ENCODE peak calls at places on chromosomes 3 and 15, in four cellular contexts. B is GM23248; S is epithelial cell of esophagus; Q is CD8-positive, alpha-beta memory T cell. C is an unnamed sample.

GRCh38 chr3:113132571-113132996 is 78.8 kb upstream of the BOC start:
- DNase-seq in B (peak), S (no peak), Q (no peak), C (peak)

GRCh38 chr3:179563298-179563934 is 690 bp downstream of the ACTL6A start:
- DNase-seq in S (peak), Q (peak), B (peak), C (peak)

GRCh38 chr3:78204977-78205376 is 1165.1 kb downstream of the ROBO2 start:
- DNase-seq in Q (no peak), B (peak), S (peak), C (peak)

GRCh38 chr15:62903437-62903836 is 139.1 kb upstream of the TPM1 start:
- DNase-seq in B (no peak), S (no peak), Q (no peak), C (no peak)

GRCh38 chr15:61101543-61101942 is 127.6 kb downstream of the RORA start:
- DNase-seq in Q (no peak), S (no peak), B (no peak), C (no peak)

GRCh38 chr15:48766196-48766595 is 44.7 kb downstream of the CEP152 start:
- DNase-seq in Q (no peak), S (peak), B (peak), C (no peak)

GRCh38 chr15:64004582-64004981 is 41.7 kb downstream of the DAPK2 start:
- DNase-seq in B (peak), Q (no peak), S (peak), C (no peak)

GRCh38 chr15:70047386-70048195 is 50.1 kb downstream of the TLE3 start:
- DNase-seq in B (peak), S (no peak), Q (no peak), C (no peak)

GRCh38 chr3:156617145-156617544 is 57.2 kb upstream of the TIPARP start:
- DNase-seq in Q (no peak), S (peak), B (peak), C (no peak)

GRCh38 chr3:86481031-86481430 is 509.9 kb downstream of the VGLL3 start:
- DNase-seq in Q (no peak), B (no peak), S (peak), C (no peak)

GRCh38 chr15:71114887-71115566 is at the start of gene THSD4:
- DNase-seq in S (peak), B (peak), Q (peak), C (no peak)

GRCh38 chr3:74599564-74599963 is 14.9 kb downstream of the CNTN3 start:
- DNase-seq in S (peak), Q (no peak), B (peak), C (peak)

GRCh38 chr3:27594096-27594690 is 110.0 kb upstream of the SLC4A7 start:
- DNase-seq in Q (no peak), B (peak), S (peak), C (no peak)

GRCh38 chr3:184846500-184846899 is 34.5 kb downstream of the VPS8 start:
- DNase-seq in B (no peak), S (no peak), Q (no peak), C (no peak)

GRCh38 chr3:50263443-50264388 is 5.2 kb upstream of the SEMA3B start:
- DNase-seq in B (peak), Q (no peak), S (no peak), C (no peak)

GRCh38 chr3:116930786-116931185 is 221.2 kb downstream of the TUSC7 start:
- DNase-seq in B (peak), S (peak), Q (no peak), C (no peak)

GRCh38 chr3:12182687-12183441 is 24.2 kb upstream of the TIMP4 start:
- DNase-seq in S (no peak), B (no peak), Q (no peak), C (no peak)

GRCh38 chr3:190076138-190076537 is 44.6 kb downstream of the P3H2 start:
- DNase-seq in Q (no peak), S (no peak), B (peak), C (no peak)

GRCh38 chr3:44993471-44994205 is 17.6 kb downstream of the EXOSC7 start:
- DNase-seq in Q (no peak), S (peak), B (peak), C (no peak)

GRCh38 chr3:185813691-185814215 is 11.1 kb downstream of the IGF2BP2 start:
- DNase-seq in B (peak), S (peak), Q (no peak), C (no peak)

GRCh38 chr3:5264093-5264610 is 76.6 kb downstream of the EDEM1 start:
- DNase-seq in B (no peak), S (no peak), Q (no peak), C (no peak)

GRCh38 chr3:189952272-189952671 is 168.4 kb downstream of the P3H2 start:
- DNase-seq in S (no peak), B (no peak), Q (no peak), C (no peak)

GRCh38 chr3:139117883-139118760 is 73.4 kb upstream of the PRR23C start:
- DNase-seq in B (no peak), S (no peak), Q (no peak), C (no peak)

GRCh38 chr3:127019449-127019848 is 36.5 kb downstream of the PLXNA1 start:
- DNase-seq in S (peak), Q (no peak), B (peak), C (no peak)

GRCh38 chr15:98177950-98178848 is 217.7 kb downstream of the ARRDC4 start:
- DNase-seq in S (peak), Q (peak), B (peak), C (peak)

GRCh38 chr15:46365612-46366011 is 730.8 kb downstream of the SQOR start:
- DNase-seq in Q (no peak), S (no peak), B (peak), C (peak)

GRCh38 chr15:66650433-66650832 is 51.6 kb upstream of the SMAD6 start:
- DNase-seq in B (peak), S (no peak), Q (no peak), C (no peak)

GRCh38 chr3:176906046-176906905 is 291.0 kb downstream of the TBL1XR1 start:
- DNase-seq in S (peak), B (peak), Q (no peak), C (no peak)

GRCh38 chr3:146159037-146159436 is 1.9 kb downstream of the PLOD2 start:
- DNase-seq in B (peak), Q (no peak), S (no peak), C (no peak)

GRCh38 chr3:152302521-152303021 is 33.8 kb downstream of the MBNL1 start:
- DNase-seq in B (peak), Q (peak), S (no peak), C (peak)

GRCh38 chr15:76626611-76627010 is 278.5 kb downstream of the SCAPER start:
- DNase-seq in Q (no peak), S (no peak), B (no peak), C (no peak)

GRCh38 chr15:59885832-59886231 is 118.3 kb upstream of the FOXB1 start:
- DNase-seq in S (peak), B (peak), Q (no peak), C (no peak)

DNA sequence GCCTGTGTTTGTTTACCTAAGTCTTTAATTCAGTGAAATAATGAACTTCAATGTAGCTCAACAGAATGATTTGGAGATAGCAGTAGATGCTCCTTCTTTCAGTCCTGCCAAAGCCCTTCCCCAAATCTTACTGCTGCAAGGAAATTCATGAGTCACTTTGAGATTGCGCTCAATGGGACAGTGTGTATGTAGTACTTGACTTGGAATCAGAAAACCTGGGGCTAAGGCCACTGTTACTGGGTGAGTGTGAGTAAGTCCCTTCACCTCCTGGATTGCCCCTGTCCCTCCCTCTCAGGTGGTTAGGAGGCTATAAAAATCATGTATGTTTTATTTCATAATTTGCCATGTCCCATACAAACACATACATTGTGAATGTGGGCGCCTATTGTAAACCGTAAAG is 29.9 kb downstream of the ATP13A5 start:
- DNase-seq in B (no peak), Q (no peak), S (no peak), C (no peak)
- H3K4me3 ChIP-seq in B (no peak), Q (no peak), S (no peak), C (no peak)

DNA sequence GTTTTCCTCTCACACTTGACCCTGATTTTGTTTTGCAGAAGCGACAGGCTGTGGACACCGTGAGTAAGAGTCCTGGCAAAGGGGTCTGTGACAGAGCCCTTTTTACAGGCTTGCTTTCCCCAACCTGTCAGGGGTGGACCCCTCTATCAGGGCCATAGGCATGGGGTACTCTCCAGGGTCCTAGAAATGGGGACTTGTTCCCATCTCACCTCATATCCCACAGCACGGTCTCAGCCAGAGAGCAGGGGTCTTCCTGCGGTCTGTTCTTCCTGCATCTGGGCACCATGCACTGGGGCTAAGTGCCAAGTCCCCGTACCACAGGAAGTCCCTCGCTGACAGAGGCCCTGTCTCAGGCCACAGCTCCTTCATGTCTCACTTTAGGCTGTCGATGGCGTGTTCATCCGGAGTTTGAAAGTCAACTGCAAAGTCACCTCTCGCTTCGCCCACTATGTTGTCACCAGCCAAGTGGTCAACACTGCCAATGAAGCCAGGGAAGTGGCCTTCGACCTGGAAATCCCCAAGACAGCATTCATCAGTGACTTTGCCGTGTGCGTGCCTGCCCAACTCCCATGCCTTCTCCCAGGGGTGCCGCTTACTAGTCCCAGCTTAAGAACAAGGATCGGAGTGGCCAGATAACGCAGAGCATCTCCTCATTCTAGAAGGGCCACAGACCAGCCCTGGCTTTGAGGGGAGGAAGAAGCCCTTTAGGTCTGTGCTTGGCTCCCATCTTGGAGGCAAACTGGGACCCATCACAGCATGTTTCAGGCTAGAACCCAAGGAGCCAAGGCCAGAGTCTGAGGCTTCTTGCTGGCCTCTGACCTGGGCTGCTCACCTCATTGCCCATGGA is 783 bp downstream of the ITIH1 start:
- DNase-seq in Q (no peak), B (no peak), S (no peak), C (no peak)
- H3K4me3 ChIP-seq in Q (no peak), B (no peak), S (no peak), C (no peak)

GRCh38 chr15:68558318-68559305 is 20.2 kb upstream of the CORO2B start:
- DNase-seq in B (no peak), Q (no peak), S (peak), C (no peak)
- H3K4me3 ChIP-seq in B (peak), Q (peak), S (peak), C (no peak)

GRCh38 chr3:100500320-100500880 is 8.0 kb downstream of the TMEM45A start:
- DNase-seq in S (no peak), Q (no peak), B (no peak), C (no peak)

GRCh38 chr3:100492059-100492809 is at the start of gene TMEM45A:
- DNase-seq in B (peak), Q (peak), S (peak), C (peak)

GRCh38 chr3:100499651-100500050 is 7.2 kb downstream of the TMEM45A start:
- DNase-seq in Q (no peak), B (no peak), S (no peak), C (no peak)

GRCh38 chr3:100492810-100493140 is 356 bp downstream of the TMEM45A start:
- DNase-seq in B (no peak), Q (no peak), S (no peak), C (peak)

GRCh38 chr3:100496711-100497261 is 4.4 kb downstream of the TMEM45A start:
- DNase-seq in S (peak), Q (no peak), B (peak), C (peak)
- H3K4me3 ChIP-seq in S (no peak), Q (no peak), B (no peak), C (no peak)

GRCh38 chr3:169659858-169660614 is 3.5 kb downstream of the MECOM start:
- DNase-seq in S (no peak), Q (no peak), B (no peak), C (no peak)
- H3K4me3 ChIP-seq in S (no peak), Q (no peak), B (no peak), C (no peak)

C was measured in AG09309.